ENCODE peak calls at places on chromosomes 16 and 17, in five cellular contexts. H is NCI-H226, W is ovary, O is HEK293T, D is RCC 7860. J is an unnamed sample.

GRCh38 chr17:16924701-16925440 is 47.0 kb downstream of the TNFRSF13B start:
- DNase-seq in H (no peak), W (no peak), O (no peak), D (no peak), J (no peak)

GRCh38 chr16:64098451-64098850 is 1023.4 kb downstream of the CDH11 start:
- DNase-seq in H (no peak), W (no peak), O (no peak), D (no peak), J (no peak)

GRCh38 chr16:58299757-58300349 is 5.0 kb upstream of the PRSS54 start:
- DNase-seq in H (no peak), W (no peak), O (peak), D (no peak), J (no peak)

GRCh38 chr17:66337866-66338472 is 35.6 kb downstream of the PRKCA start:
- DNase-seq in H (no peak), W (no peak), O (no peak), D (no peak), J (no peak)

GRCh38 chr17:58969156-58969555 is 137.5 kb downstream of the TRIM37 start:
- DNase-seq in H (no peak), W (no peak), O (no peak), D (no peak), J (no peak)

GRCh38 chr17:75394332-75394918 is 11.1 kb downstream of the GRB2 start:
- DNase-seq in H (no peak), W (no peak), O (no peak), D (no peak), J (peak)

GRCh38 chr16:88197481-88198456 is 185.0 kb upstream of the ZNF469 start:
- DNase-seq in H (no peak), W (peak), O (no peak), D (no peak), J (no peak)

GRCh38 chr17:28347261-28347891 is 10.0 kb downstream of the POLDIP2 start:
- DNase-seq in H (peak), W (peak), O (no peak), D (peak), J (no peak)

GRCh38 chr16:65905326-65905725 is 461.2 kb upstream of the CDH5 start:
- DNase-seq in H (no peak), W (no peak), O (no peak), D (no peak), J (no peak)

GRCh38 chr16:27286446-27286845 is 17.9 kb upstream of the NSMCE1 start:
- DNase-seq in H (peak), W (no peak), O (no peak), D (peak), J (no peak)

GRCh38 chr17:13031718-13032350 is 14.0 kb upstream of the ELAC2 start:
- DNase-seq in H (peak), W (no peak), O (peak), D (no peak), J (no peak)

GRCh38 chr17:9763643-9764042 is 27.7 kb downstream of the DHRS7C start:
- DNase-seq in H (no peak), W (no peak), O (no peak), D (no peak), J (no peak)

GRCh38 chr17:38705803-38706624 is 941 bp downstream of the MLLT6 start:
- DNase-seq in H (no peak), W (peak), O (no peak), D (peak), J (peak)

GRCh38 chr17:40479754-40480480 is 21.5 kb downstream of the TNS4 start:
- DNase-seq in H (peak), W (no peak), O (no peak), D (no peak), J (no peak)

GRCh38 chr17:69069289-69069688 is 8.6 kb upstream of the ABCA9 start:
- DNase-seq in H (no peak), W (no peak), O (no peak), D (no peak), J (no peak)

GRCh38 chr17:66405836-66406679 is 103.6 kb downstream of the PRKCA start:
- DNase-seq in H (peak), W (no peak), O (no peak), D (no peak), J (no peak)

GRCh38 chr17:28871056-28871579 is 16.3 kb downstream of the ERAL1 start:
- DNase-seq in H (no peak), W (no peak), O (no peak), D (no peak), J (no peak)

GRCh38 chr17:56786989-56787482 is 46.7 kb downstream of the C17orf67 start:
- DNase-seq in H (peak), W (no peak), O (no peak), D (peak), J (no peak)

GRCh38 chr16:10782628-10783027 is 36.0 kb downstream of the TVP23A start:
- DNase-seq in H (no peak), W (no peak), O (no peak), D (no peak), J (no peak)

GRCh38 chr17:39979865-39980401 is 674 bp upstream of the PSMD3 start:
- DNase-seq in H (peak), W (no peak), O (no peak), D (peak), J (peak)

GRCh38 chr16:56956756-56957155 is 5.0 kb upstream of the CETP start:
- DNase-seq in H (no peak), W (no peak), O (no peak), D (no peak), J (no peak)

GRCh38 chr16:27040671-27041070 is 26.1 kb upstream of the C16orf82 start:
- DNase-seq in H (no peak), W (no peak), O (no peak), D (no peak), J (no peak)

GRCh38 chr16:68719993-68720489 is 17.1 kb upstream of the CDH1 start:
- DNase-seq in H (no peak), W (no peak), O (no peak), D (no peak), J (no peak)

GRCh38 chr16:85384831-85385462 is 228.2 kb upstream of the GSE1 start:
- DNase-seq in H (no peak), W (peak), O (no peak), D (no peak), J (peak)

GRCh38 chr17:7650509-7651096 is at the start of gene ATP1B2:
- DNase-seq in H (peak), W (peak), O (peak), D (no peak), J (peak)

GRCh38 chr17:77308768-77309726 is 168.3 kb downstream of the SEC14L1 start:
- DNase-seq in H (peak), W (peak), O (no peak), D (peak), J (no peak)